ENCODE peak calls at places on chromosome 9, in six cellular contexts. One of them, this sample, is unnamed.

GRCh38 chr9:87530716-87531115 is 33.0 kb downstream of the DAPK1 start:
- DNase-seq in body of pancreas: no peak
- DNase-seq in SJSA1: no peak
- DNase-seq in small intestine: no peak
- DNase-seq in substantia nigra: no peak
- DNase-seq in A549: no peak
- DNase-seq in this sample: no peak

GRCh38 chr9:36214571-36214970 is 23.9 kb downstream of the CLTA start:
- DNase-seq in small intestine: no peak
- DNase-seq in body of pancreas: no peak
- DNase-seq in substantia nigra: no peak
- DNase-seq in SJSA1: no peak
- DNase-seq in A549: no peak
- DNase-seq in this sample: no peak

GRCh38 chr9:26746357-26747072 is 146.1 kb downstream of the CAAP1 start:
- DNase-seq in small intestine: peak; percentile 49
- DNase-seq in substantia nigra: no peak
- DNase-seq in A549: peak; percentile 71
- DNase-seq in body of pancreas: no peak
- DNase-seq in SJSA1: no peak
- DNase-seq in this sample: no peak

GRCh38 chr9:78032599-78033457 is 1.2 kb upstream of the GNAQ start:
- DNase-seq in body of pancreas: no peak
- DNase-seq in small intestine: peak; percentile 68
- DNase-seq in substantia nigra: no peak
- DNase-seq in SJSA1: no peak
- DNase-seq in A549: no peak
- DNase-seq in this sample: no peak

GRCh38 chr9:116435706-116436105 is 251.4 kb upstream of the TRIM32 start:
- DNase-seq in A549: no peak
- DNase-seq in body of pancreas: no peak
- DNase-seq in small intestine: no peak
- DNase-seq in substantia nigra: no peak
- DNase-seq in SJSA1: no peak
- DNase-seq in this sample: no peak

GRCh38 chr9:78030553-78031270 is 899 bp downstream of the GNAQ start:
- DNase-seq in body of pancreas: peak; percentile 43
- DNase-seq in SJSA1: peak; percentile 47
- DNase-seq in substantia nigra: peak; percentile 50
- DNase-seq in small intestine: peak; percentile 53
- DNase-seq in A549: peak; percentile 52
- DNase-seq in this sample: no peak

GRCh38 chr9:110031511-110032173 is 176.3 kb downstream of the C9orf152 start:
- DNase-seq in small intestine: no peak
- DNase-seq in SJSA1: no peak
- DNase-seq in substantia nigra: no peak
- DNase-seq in A549: peak; percentile 60
- DNase-seq in body of pancreas: no peak
- DNase-seq in this sample: no peak

GRCh38 chr9:37251452-37251851 is 131.1 kb downstream of the ZCCHC7 start:
- DNase-seq in SJSA1: no peak
- DNase-seq in small intestine: no peak
- DNase-seq in body of pancreas: no peak
- DNase-seq in A549: no peak
- DNase-seq in substantia nigra: no peak
- DNase-seq in this sample: no peak

GRCh38 chr9:2618289-2618688 is 3.3 kb upstream of the VLDLR start:
- DNase-seq in substantia nigra: no peak
- DNase-seq in SJSA1: no peak
- DNase-seq in small intestine: no peak
- DNase-seq in A549: no peak
- DNase-seq in body of pancreas: no peak
- DNase-seq in this sample: no peak

GRCh38 chr9:5622019-5622418 is 6.9 kb upstream of the RIC1 start:
- DNase-seq in A549: peak; percentile 25
- DNase-seq in body of pancreas: no peak
- DNase-seq in SJSA1: no peak
- DNase-seq in small intestine: no peak
- DNase-seq in substantia nigra: no peak
- DNase-seq in this sample: no peak

GRCh38 chr9:75889977-75890540 is 414 bp upstream of the PCSK5 start:
- DNase-seq in body of pancreas: peak; percentile 40
- DNase-seq in small intestine: peak; percentile 74
- DNase-seq in substantia nigra: peak; percentile 14
- DNase-seq in A549: peak; percentile 58
- DNase-seq in SJSA1: peak; percentile 47
- DNase-seq in this sample: no peak

GRCh38 chr9:81030027-81030426 is 659.3 kb downstream of the TLE1 start:
- DNase-seq in SJSA1: no peak
- DNase-seq in A549: no peak
- DNase-seq in small intestine: no peak
- DNase-seq in body of pancreas: no peak
- DNase-seq in substantia nigra: no peak
- DNase-seq in this sample: no peak

GRCh38 chr9:78301466-78301865 is 4.5 kb downstream of the PSAT1 start:
- DNase-seq in substantia nigra: no peak
- DNase-seq in A549: no peak
- DNase-seq in body of pancreas: no peak
- DNase-seq in small intestine: no peak
- DNase-seq in SJSA1: no peak
- DNase-seq in this sample: no peak

GRCh38 chr9:110767559-110768063 is 99.0 kb downstream of the MUSK start:
- DNase-seq in body of pancreas: no peak
- DNase-seq in small intestine: no peak
- DNase-seq in A549: no peak
- DNase-seq in substantia nigra: peak; percentile 28
- DNase-seq in SJSA1: no peak
- DNase-seq in this sample: no peak

GRCh38 chr9:93479726-93480125 is 26.3 kb upstream of the FAM120AOS start:
- DNase-seq in substantia nigra: no peak
- DNase-seq in A549: no peak
- DNase-seq in SJSA1: no peak
- DNase-seq in small intestine: no peak
- DNase-seq in body of pancreas: no peak
- DNase-seq in this sample: no peak

DNA sequence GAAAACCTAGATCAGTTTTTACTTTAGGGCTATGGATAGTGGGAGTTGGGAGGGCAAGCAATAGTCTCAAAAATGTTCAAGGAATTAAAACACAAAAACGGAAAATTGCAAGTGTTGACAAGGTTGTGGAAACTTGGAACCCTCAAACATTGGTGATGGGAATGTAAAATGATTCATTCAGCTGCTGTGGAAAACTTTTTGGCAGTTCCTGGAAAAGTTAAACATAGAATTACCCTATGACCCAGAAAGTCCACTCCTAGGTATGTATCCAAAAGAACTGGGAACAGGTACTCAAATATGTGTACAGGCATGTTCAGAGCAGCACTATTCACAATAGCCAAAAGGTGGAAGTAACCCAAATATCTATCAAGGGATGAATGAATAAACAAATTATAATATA is 1.2 kb upstream of the MSANTD3 start:
- DNase-seq in small intestine: no peak
- DNase-seq in SJSA1: no peak
- DNase-seq in substantia nigra: no peak
- DNase-seq in A549: no peak
- DNase-seq in body of pancreas: no peak
- DNase-seq in this sample: no peak
- H3K27ac ChIP-seq in small intestine: no peak overlapping the region
- H3K27ac ChIP-seq in SJSA1: peak overlapping the region; percentile 83
- H3K27ac ChIP-seq in substantia nigra: no peak overlapping the region
- H3K27ac ChIP-seq in A549: peak overlapping the region; percentile 99
- H3K27ac ChIP-seq in body of pancreas: peak overlapping the region; percentile 81
- H3K27ac ChIP-seq in this sample: peak overlapping the region; percentile 99

DNA sequence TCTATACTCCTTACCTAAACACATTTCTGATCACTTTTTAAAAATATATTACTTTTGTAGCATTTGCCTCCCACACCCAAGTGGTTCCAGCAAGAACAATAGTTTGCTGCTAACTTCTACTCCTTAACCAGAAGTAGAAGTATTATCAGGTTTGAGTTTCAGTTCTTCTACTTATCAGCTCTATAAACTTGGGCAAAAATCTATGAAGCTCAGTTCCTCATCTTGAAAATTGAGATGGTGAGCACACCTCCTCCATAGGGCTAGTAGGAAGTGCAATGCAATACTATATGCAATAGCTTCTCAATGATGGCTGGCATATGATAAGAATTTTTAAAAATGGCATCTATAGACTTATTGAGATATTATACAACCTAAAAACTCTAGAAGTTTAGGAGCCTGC is 283.7 kb downstream of the TLR4 start:
- DNase-seq in body of pancreas: no peak
- DNase-seq in substantia nigra: no peak
- DNase-seq in small intestine: no peak
- DNase-seq in A549: no peak
- DNase-seq in SJSA1: no peak
- DNase-seq in this sample: no peak
- H3K27ac ChIP-seq in body of pancreas: no peak overlapping the region
- H3K27ac ChIP-seq in substantia nigra: no peak overlapping the region
- H3K27ac ChIP-seq in small intestine: no peak overlapping the region
- H3K27ac ChIP-seq in A549: no peak overlapping the region
- H3K27ac ChIP-seq in SJSA1: no peak overlapping the region
- H3K27ac ChIP-seq in this sample: no peak overlapping the region

GRCh38 chr9:120532891-120533290 is 47.1 kb downstream of the CDK5RAP2 start:
- DNase-seq in body of pancreas: no peak
- DNase-seq in small intestine: peak; percentile 14
- DNase-seq in substantia nigra: no peak
- DNase-seq in SJSA1: no peak
- DNase-seq in A549: no peak
- DNase-seq in this sample: peak; percentile 71

GRCh38 chr9:120528834-120529233 is 51.1 kb downstream of the CDK5RAP2 start:
- DNase-seq in small intestine: no peak
- DNase-seq in body of pancreas: no peak
- DNase-seq in SJSA1: no peak
- DNase-seq in substantia nigra: no peak
- DNase-seq in A549: no peak
- DNase-seq in this sample: no peak

GRCh38 chr9:120534266-120534665 is 45.7 kb downstream of the CDK5RAP2 start:
- DNase-seq in small intestine: peak; percentile 22
- DNase-seq in substantia nigra: no peak
- DNase-seq in SJSA1: no peak
- DNase-seq in body of pancreas: no peak
- DNase-seq in A549: no peak
- DNase-seq in this sample: no peak

GRCh38 chr9:120532475-120532874 is 47.5 kb downstream of the CDK5RAP2 start:
- DNase-seq in substantia nigra: no peak
- DNase-seq in SJSA1: peak; percentile 48
- DNase-seq in A549: peak; percentile 82
- DNase-seq in body of pancreas: no peak
- DNase-seq in small intestine: peak; percentile 94
- DNase-seq in this sample: peak; percentile 77

GRCh38 chr9:120531683-120532300 is 48.2 kb downstream of the CDK5RAP2 start:
- DNase-seq in A549: peak; percentile 55
- DNase-seq in body of pancreas: no peak
- DNase-seq in substantia nigra: no peak
- DNase-seq in small intestine: peak; percentile 68
- DNase-seq in SJSA1: no peak
- DNase-seq in this sample: peak; percentile 17
- H3K27ac ChIP-seq in A549: peak overlapping the region; percentile 67
- H3K27ac ChIP-seq in body of pancreas: no peak overlapping the region
- H3K27ac ChIP-seq in substantia nigra: no peak overlapping the region
- H3K27ac ChIP-seq in small intestine: peak overlapping the region; percentile 16
- H3K27ac ChIP-seq in SJSA1: no peak overlapping the region
- H3K27ac ChIP-seq in this sample: peak overlapping the region; percentile 97

GRCh38 chr9:133992780-133993634 is 883 bp upstream of the VAV2 start:
- DNase-seq in body of pancreas: peak; percentile 79
- DNase-seq in substantia nigra: peak; percentile 58
- DNase-seq in SJSA1: peak; percentile 91
- DNase-seq in small intestine: peak; percentile 79
- DNase-seq in A549: peak; percentile 84
- DNase-seq in this sample: peak; percentile 64

GRCh38 chr9:133991211-133991921 is 758 bp downstream of the VAV2 start:
- DNase-seq in body of pancreas: no peak
- DNase-seq in A549: no peak
- DNase-seq in small intestine: peak; percentile 51
- DNase-seq in SJSA1: no peak
- DNase-seq in substantia nigra: no peak
- DNase-seq in this sample: no peak

GRCh38 chr9:133989554-133990365 is 2.4 kb downstream of the VAV2 start:
- DNase-seq in SJSA1: no peak
- DNase-seq in A549: no peak
- DNase-seq in substantia nigra: no peak
- DNase-seq in body of pancreas: no peak
- DNase-seq in small intestine: peak; percentile 31
- DNase-seq in this sample: no peak

GRCh38 chr9:133991964-133992779 is at the start of gene VAV2:
- DNase-seq in body of pancreas: peak; percentile 75
- DNase-seq in small intestine: peak; percentile 72
- DNase-seq in SJSA1: peak; percentile 70
- DNase-seq in A549: peak; percentile 61
- DNase-seq in substantia nigra: peak; percentile 37
- DNase-seq in this sample: no peak

DNA sequence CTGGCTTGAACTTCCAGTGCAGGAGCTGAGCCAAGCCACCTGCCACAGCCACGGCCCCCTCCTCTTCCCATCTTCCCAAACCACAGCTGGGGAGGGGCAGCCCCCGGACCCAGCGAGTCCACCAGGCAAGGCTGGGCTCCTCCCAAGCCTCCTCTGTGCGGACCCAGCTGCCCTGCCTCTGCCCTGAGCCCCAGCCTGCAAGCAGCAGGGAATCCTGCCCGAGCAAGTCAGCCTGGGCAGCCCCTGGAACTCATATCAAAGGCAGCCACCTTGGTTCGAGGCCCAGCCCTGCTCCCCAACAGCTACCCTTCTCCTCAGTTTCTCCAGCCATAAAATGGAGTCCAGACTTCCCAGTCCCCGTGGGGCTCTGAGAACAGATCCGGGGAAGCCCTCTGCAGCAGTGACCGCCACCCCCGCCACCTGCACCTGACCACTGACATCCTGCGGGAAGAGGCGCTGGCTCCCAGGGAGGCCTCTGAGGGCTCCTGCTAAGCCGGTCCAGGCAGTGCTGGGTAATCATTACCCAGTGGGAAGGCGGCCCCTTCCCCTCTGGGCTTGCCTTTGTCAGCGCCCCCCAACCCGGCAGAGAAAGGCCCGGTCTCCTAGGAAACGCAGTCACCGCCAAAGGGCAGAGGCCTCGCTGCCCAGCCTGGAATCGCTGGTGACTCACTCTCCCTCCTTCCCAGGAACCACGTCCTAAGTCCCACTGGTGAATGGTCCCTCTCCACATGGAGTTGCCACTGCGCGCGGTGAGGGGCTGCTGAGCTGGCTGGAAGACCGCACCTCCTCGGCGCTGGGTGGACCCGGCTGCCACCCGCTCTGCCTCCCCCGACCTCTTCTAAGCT is 1.5 kb downstream of the VAV2 start:
- DNase-seq in body of pancreas: peak; percentile 82
- DNase-seq in substantia nigra: no peak
- DNase-seq in small intestine: peak; percentile 83
- DNase-seq in SJSA1: peak; percentile 77
- DNase-seq in A549: peak; percentile 75
- DNase-seq in this sample: no peak
- H3K27ac ChIP-seq in body of pancreas: peak overlapping the region; percentile 91
- H3K27ac ChIP-seq in substantia nigra: no peak overlapping the region
- H3K27ac ChIP-seq in small intestine: peak overlapping the region; percentile 99
- H3K27ac ChIP-seq in SJSA1: peak overlapping the region; percentile 37
- H3K27ac ChIP-seq in A549: peak overlapping the region; percentile 98
- H3K27ac ChIP-seq in this sample: peak overlapping the region; percentile 60

GRCh38 chr9:21404146-21404545 is 4.8 kb upstream of the IFNA8 start:
- DNase-seq in substantia nigra: no peak
- DNase-seq in small intestine: no peak
- DNase-seq in SJSA1: no peak
- DNase-seq in body of pancreas: no peak
- DNase-seq in A549: no peak
- DNase-seq in this sample: no peak
- H3K27ac ChIP-seq in substantia nigra: no peak overlapping the region
- H3K27ac ChIP-seq in small intestine: no peak overlapping the region
- H3K27ac ChIP-seq in SJSA1: no peak overlapping the region
- H3K27ac ChIP-seq in body of pancreas: no peak overlapping the region
- H3K27ac ChIP-seq in A549: no peak overlapping the region
- H3K27ac ChIP-seq in this sample: no peak overlapping the region

GRCh38 chr9:135137398-135137832 is 49.9 kb downstream of the OLFM1 start:
- DNase-seq in body of pancreas: no peak
- DNase-seq in A549: no peak
- DNase-seq in substantia nigra: peak; percentile 33
- DNase-seq in SJSA1: peak; percentile 81
- DNase-seq in small intestine: no peak
- DNase-seq in this sample: no peak
- H3K27ac ChIP-seq in body of pancreas: no peak overlapping the region
- H3K27ac ChIP-seq in A549: peak overlapping the region; percentile 21
- H3K27ac ChIP-seq in substantia nigra: no peak overlapping the region
- H3K27ac ChIP-seq in SJSA1: peak overlapping the region; percentile 64
- H3K27ac ChIP-seq in small intestine: no peak overlapping the region
- H3K27ac ChIP-seq in this sample: no peak overlapping the region

This sample was measured in keratinocyte.